ENCODE peak calls at places on chromosomes 12 and 14, in ten cellular contexts. One of them, this sample, is unnamed.

GRCh38 chr14:73173092-73173735 is 36.9 kb downstream of the PSEN1 start:
- DNase-seq in IMR-90: peak; percentile 65
- DNase-seq in HCT116: peak; percentile 31
- DNase-seq in CD4-positive, alpha-beta memory T cell: peak; percentile 13
- DNase-seq in PC-3: peak; percentile 82
- DNase-seq in BJ: no peak
- DNase-seq in Peyer's patch: no peak
- DNase-seq in neural progenitor cell: peak; percentile 35
- DNase-seq in psoas muscle: no peak
- DNase-seq in vagina: no peak
- DNase-seq in this sample: no peak

GRCh38 chr12:113086249-113087164 is 30.0 kb downstream of the DTX1 start:
- DNase-seq in IMR-90: no peak
- DNase-seq in HCT116: no peak
- DNase-seq in CD4-positive, alpha-beta memory T cell: peak; percentile 29
- DNase-seq in PC-3: no peak
- DNase-seq in BJ: no peak
- DNase-seq in Peyer's patch: peak; percentile 84
- DNase-seq in neural progenitor cell: no peak
- DNase-seq in psoas muscle: no peak
- DNase-seq in vagina: no peak
- DNase-seq in this sample: no peak

GRCh38 chr12:78241472-78241871 is 410.8 kb downstream of the NAV3 start:
- DNase-seq in IMR-90: no peak
- DNase-seq in HCT116: no peak
- DNase-seq in CD4-positive, alpha-beta memory T cell: no peak
- DNase-seq in PC-3: no peak
- DNase-seq in BJ: no peak
- DNase-seq in Peyer's patch: no peak
- DNase-seq in neural progenitor cell: peak; percentile 30
- DNase-seq in psoas muscle: no peak
- DNase-seq in vagina: no peak
- DNase-seq in this sample: no peak

GRCh38 chr14:55377236-55377635 is 34.4 kb downstream of the ATG14 start:
- DNase-seq in IMR-90: no peak
- DNase-seq in HCT116: no peak
- DNase-seq in CD4-positive, alpha-beta memory T cell: no peak
- DNase-seq in PC-3: no peak
- DNase-seq in BJ: no peak
- DNase-seq in Peyer's patch: no peak
- DNase-seq in neural progenitor cell: no peak
- DNase-seq in psoas muscle: no peak
- DNase-seq in vagina: no peak
- DNase-seq in this sample: no peak

GRCh38 chr14:35285168-35285990 is 6.8 kb upstream of the PSMA6 start:
- DNase-seq in IMR-90: peak; percentile 8
- DNase-seq in HCT116: no peak
- DNase-seq in CD4-positive, alpha-beta memory T cell: no peak
- DNase-seq in PC-3: peak; percentile 33
- DNase-seq in BJ: no peak
- DNase-seq in Peyer's patch: no peak
- DNase-seq in neural progenitor cell: no peak
- DNase-seq in psoas muscle: no peak
- DNase-seq in vagina: no peak
- DNase-seq in this sample: no peak

GRCh38 chr12:64187370-64187769 is 34.7 kb downstream of the KICS2 start:
- DNase-seq in IMR-90: peak; percentile 74
- DNase-seq in HCT116: no peak
- DNase-seq in CD4-positive, alpha-beta memory T cell: no peak
- DNase-seq in PC-3: peak; percentile 80
- DNase-seq in BJ: no peak
- DNase-seq in Peyer's patch: no peak
- DNase-seq in neural progenitor cell: no peak
- DNase-seq in psoas muscle: no peak
- DNase-seq in vagina: no peak
- DNase-seq in this sample: no peak

GRCh38 chr12:3308063-3308462 is 182.9 kb upstream of the PRMT8 start:
- DNase-seq in IMR-90: no peak
- DNase-seq in HCT116: no peak
- DNase-seq in CD4-positive, alpha-beta memory T cell: no peak
- DNase-seq in PC-3: no peak
- DNase-seq in BJ: no peak
- DNase-seq in Peyer's patch: no peak
- DNase-seq in neural progenitor cell: no peak
- DNase-seq in psoas muscle: no peak
- DNase-seq in vagina: no peak
- DNase-seq in this sample: no peak

GRCh38 chr14:59268011-59268410 is 79.5 kb downstream of the DAAM1 start:
- DNase-seq in IMR-90: no peak
- DNase-seq in HCT116: no peak
- DNase-seq in CD4-positive, alpha-beta memory T cell: no peak
- DNase-seq in PC-3: peak; percentile 99
- DNase-seq in BJ: no peak
- DNase-seq in Peyer's patch: no peak
- DNase-seq in neural progenitor cell: no peak
- DNase-seq in psoas muscle: no peak
- DNase-seq in vagina: no peak
- DNase-seq in this sample: no peak

GRCh38 chr12:88142610-88142991 is 494 bp downstream of the TMTC3 start:
- DNase-seq in IMR-90: no peak
- DNase-seq in HCT116: no peak
- DNase-seq in CD4-positive, alpha-beta memory T cell: no peak
- DNase-seq in PC-3: peak; percentile 17
- DNase-seq in BJ: no peak
- DNase-seq in Peyer's patch: peak; percentile 61
- DNase-seq in neural progenitor cell: peak; percentile 40
- DNase-seq in psoas muscle: peak; percentile 27
- DNase-seq in vagina: no peak
- DNase-seq in this sample: no peak

DNA sequence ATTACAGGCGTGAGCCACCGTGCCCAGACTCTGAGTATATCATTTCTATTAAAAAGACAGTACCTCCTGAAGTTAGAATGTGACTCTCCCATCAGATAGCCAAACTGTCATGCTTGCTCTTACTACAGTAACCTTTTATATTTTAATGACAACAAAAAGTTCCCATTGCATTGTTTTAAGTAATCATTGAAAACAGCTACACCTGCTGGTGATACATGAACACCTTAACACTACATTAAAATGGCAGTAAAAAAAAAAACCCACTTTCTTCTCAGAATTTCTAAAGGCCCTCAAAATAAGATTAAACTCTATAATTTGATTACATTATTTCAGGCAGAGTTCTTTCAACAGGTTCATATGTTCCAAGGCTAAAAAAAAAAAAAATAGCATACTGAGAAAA is 76.7 kb downstream of the SH2B3 start:
- DNase-seq in IMR-90: no peak
- DNase-seq in HCT116: no peak
- DNase-seq in CD4-positive, alpha-beta memory T cell: no peak
- DNase-seq in PC-3: peak; percentile 12
- DNase-seq in BJ: no peak
- DNase-seq in Peyer's patch: no peak
- DNase-seq in neural progenitor cell: no peak
- DNase-seq in psoas muscle: no peak
- DNase-seq in vagina: no peak
- DNase-seq in this sample: no peak
- H3K36me3 ChIP-seq in IMR-90: peaks cover 48% of the 10 kb centered on the region
- H3K36me3 ChIP-seq in HCT116: peaks cover 29% of the 10 kb centered on the region
- H3K36me3 ChIP-seq in CD4-positive, alpha-beta memory T cell: peaks cover 11% of the 10 kb centered on the region
- H3K36me3 ChIP-seq in PC-3: peaks cover 32% of the 10 kb centered on the region
- H3K36me3 ChIP-seq in BJ: peaks cover 16% of the 10 kb centered on the region
- H3K36me3 ChIP-seq in Peyer's patch: peaks cover 4% of the 10 kb centered on the region
- H3K36me3 ChIP-seq in neural progenitor cell: peaks cover 24% of the 10 kb centered on the region
- H3K36me3 ChIP-seq in psoas muscle: no peaks in the 10 kb centered on the region
- H3K36me3 ChIP-seq in vagina: peaks cover 2% of the 10 kb centered on the region
- H3K36me3 ChIP-seq in this sample: peaks cover 24% of the 10 kb centered on the region

DNA sequence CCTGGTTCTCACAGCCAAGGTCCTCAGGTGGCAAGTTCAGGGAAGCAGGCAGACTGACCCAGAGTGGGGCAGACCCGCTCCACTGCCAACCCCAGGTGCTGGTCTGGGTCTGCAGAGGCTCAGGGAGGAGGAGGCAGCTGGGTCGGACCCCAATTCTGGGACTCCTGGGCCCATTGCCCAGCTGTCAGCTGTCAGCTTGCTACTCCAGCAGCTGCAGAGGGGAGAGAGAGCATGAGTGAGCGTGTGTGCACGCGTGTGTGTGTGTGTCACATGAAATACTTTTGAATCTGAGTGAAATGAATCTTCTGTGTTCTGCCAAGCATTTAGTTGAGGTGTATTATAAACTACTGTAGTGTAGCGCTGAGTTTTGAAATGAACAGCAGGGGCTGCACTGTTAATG is 30.8 kb downstream of the XRCC3 start:
- DNase-seq in IMR-90: no peak
- DNase-seq in HCT116: no peak
- DNase-seq in CD4-positive, alpha-beta memory T cell: no peak
- DNase-seq in PC-3: no peak
- DNase-seq in BJ: no peak
- DNase-seq in Peyer's patch: no peak
- DNase-seq in neural progenitor cell: no peak
- DNase-seq in psoas muscle: no peak
- DNase-seq in vagina: no peak
- DNase-seq in this sample: no peak
- H3K36me3 ChIP-seq in IMR-90: peaks cover 62% of the 10 kb centered on the region
- H3K36me3 ChIP-seq in HCT116: peaks cover 50% of the 10 kb centered on the region
- H3K36me3 ChIP-seq in CD4-positive, alpha-beta memory T cell: peaks cover 60% of the 10 kb centered on the region
- H3K36me3 ChIP-seq in PC-3: peaks cover 67% of the 10 kb centered on the region
- H3K36me3 ChIP-seq in BJ: peaks cover 40% of the 10 kb centered on the region
- H3K36me3 ChIP-seq in Peyer's patch: peaks cover 5% of the 10 kb centered on the region
- H3K36me3 ChIP-seq in neural progenitor cell: peaks cover 17% of the 10 kb centered on the region
- H3K36me3 ChIP-seq in psoas muscle: peaks cover 23% of the 10 kb centered on the region
- H3K36me3 ChIP-seq in vagina: no peaks in the 10 kb centered on the region
- H3K36me3 ChIP-seq in this sample: peaks cover 66% of the 10 kb centered on the region

DNA sequence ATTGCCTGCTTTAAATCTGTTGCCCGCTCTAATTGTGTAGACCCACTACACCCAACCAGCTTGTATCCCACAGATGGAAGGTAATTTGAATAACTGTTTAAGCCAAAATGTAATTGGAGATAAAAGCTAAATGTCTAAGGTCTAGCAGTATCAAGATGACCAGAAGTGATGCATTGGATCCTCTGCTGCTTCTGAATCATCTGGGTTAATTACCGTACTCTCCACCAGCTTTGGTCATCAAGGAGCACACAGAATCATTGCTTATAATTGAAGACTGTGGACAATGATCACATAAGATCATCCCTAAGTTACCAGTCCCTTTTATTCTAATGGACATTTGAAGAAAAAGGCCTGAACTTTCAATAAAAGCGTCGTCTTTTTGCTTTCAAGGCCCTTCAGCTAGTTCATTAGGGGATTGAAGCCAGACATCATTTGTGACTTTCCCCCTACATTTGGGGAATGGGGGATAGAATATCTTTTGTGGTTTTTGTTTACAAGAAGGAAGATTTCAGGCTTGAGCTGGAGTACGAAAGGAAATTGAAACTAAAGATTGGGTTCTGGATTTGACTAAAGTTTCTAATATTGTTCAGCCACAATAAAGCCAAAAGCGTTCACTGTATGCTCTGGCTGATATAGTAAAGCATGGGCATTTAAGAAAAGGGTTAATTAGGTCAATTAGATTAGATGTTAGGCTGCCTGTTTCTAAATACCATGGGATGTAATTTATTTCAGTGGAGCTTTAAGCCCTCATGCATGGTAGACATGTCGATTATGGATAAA is 123.2 kb downstream of the CHST11 start:
- DNase-seq in IMR-90: no peak
- DNase-seq in HCT116: no peak
- DNase-seq in CD4-positive, alpha-beta memory T cell: no peak
- DNase-seq in PC-3: no peak
- DNase-seq in BJ: no peak
- DNase-seq in Peyer's patch: no peak
- DNase-seq in neural progenitor cell: no peak
- DNase-seq in psoas muscle: no peak
- DNase-seq in vagina: no peak
- DNase-seq in this sample: no peak
- H3K36me3 ChIP-seq in IMR-90: no peaks in the 10 kb centered on the region
- H3K36me3 ChIP-seq in HCT116: no peaks in the 10 kb centered on the region
- H3K36me3 ChIP-seq in CD4-positive, alpha-beta memory T cell: no peaks in the 10 kb centered on the region
- H3K36me3 ChIP-seq in PC-3: no peaks in the 10 kb centered on the region
- H3K36me3 ChIP-seq in BJ: no peaks in the 10 kb centered on the region
- H3K36me3 ChIP-seq in Peyer's patch: no peaks in the 10 kb centered on the region
- H3K36me3 ChIP-seq in neural progenitor cell: no peaks in the 10 kb centered on the region
- H3K36me3 ChIP-seq in psoas muscle: no peaks in the 10 kb centered on the region
- H3K36me3 ChIP-seq in vagina: no peaks in the 10 kb centered on the region
- H3K36me3 ChIP-seq in this sample: no peaks in the 10 kb centered on the region

GRCh38 chr14:102782974-102783373 is 5.7 kb downstream of the TRAF3 start:
- DNase-seq in IMR-90: no peak
- DNase-seq in HCT116: no peak
- DNase-seq in CD4-positive, alpha-beta memory T cell: no peak
- DNase-seq in PC-3: no peak
- DNase-seq in BJ: no peak
- DNase-seq in Peyer's patch: no peak
- DNase-seq in neural progenitor cell: no peak
- DNase-seq in psoas muscle: no peak
- DNase-seq in vagina: no peak
- DNase-seq in this sample: no peak

GRCh38 chr14:102789349-102789748 is 12.1 kb downstream of the TRAF3 start:
- DNase-seq in IMR-90: no peak
- DNase-seq in HCT116: no peak
- DNase-seq in CD4-positive, alpha-beta memory T cell: no peak
- DNase-seq in PC-3: no peak
- DNase-seq in BJ: no peak
- DNase-seq in Peyer's patch: no peak
- DNase-seq in neural progenitor cell: no peak
- DNase-seq in psoas muscle: no peak
- DNase-seq in vagina: no peak
- DNase-seq in this sample: no peak

GRCh38 chr14:102785598-102785963 is 8.3 kb downstream of the TRAF3 start:
- DNase-seq in IMR-90: no peak
- DNase-seq in HCT116: no peak
- DNase-seq in CD4-positive, alpha-beta memory T cell: no peak
- DNase-seq in PC-3: no peak
- DNase-seq in BJ: no peak
- DNase-seq in Peyer's patch: no peak
- DNase-seq in neural progenitor cell: no peak
- DNase-seq in psoas muscle: no peak
- DNase-seq in vagina: no peak
- DNase-seq in this sample: no peak

GRCh38 chr14:102784892-102785597 is 7.8 kb downstream of the TRAF3 start:
- DNase-seq in IMR-90: no peak
- DNase-seq in HCT116: no peak
- DNase-seq in CD4-positive, alpha-beta memory T cell: no peak
- DNase-seq in PC-3: no peak
- DNase-seq in BJ: no peak
- DNase-seq in Peyer's patch: no peak
- DNase-seq in neural progenitor cell: no peak
- DNase-seq in psoas muscle: no peak
- DNase-seq in vagina: no peak
- DNase-seq in this sample: no peak

DNA sequence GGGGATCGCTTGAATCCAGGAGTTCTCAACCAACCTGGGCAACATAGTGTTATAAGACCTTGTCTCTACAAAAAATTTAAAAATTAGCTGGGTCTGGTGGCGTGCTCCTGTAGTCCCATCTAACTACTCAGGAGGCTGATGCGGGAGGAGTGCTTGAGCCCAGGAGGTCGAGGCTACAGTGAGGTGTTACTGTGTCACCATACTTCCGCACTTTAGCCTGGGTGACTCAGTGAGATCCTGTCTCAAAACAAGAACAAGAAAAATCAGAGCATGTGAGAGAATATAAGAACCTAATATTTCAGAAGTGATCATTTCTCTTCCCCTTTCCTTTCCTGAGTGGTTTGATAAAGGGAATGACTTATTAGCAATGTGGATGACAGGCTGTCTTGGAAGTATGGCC is 9.5 kb downstream of the TRAF3 start:
- DNase-seq in IMR-90: peak; percentile 47
- DNase-seq in HCT116: no peak
- DNase-seq in CD4-positive, alpha-beta memory T cell: no peak
- DNase-seq in PC-3: peak; percentile 40
- DNase-seq in BJ: no peak
- DNase-seq in Peyer's patch: no peak
- DNase-seq in neural progenitor cell: no peak
- DNase-seq in psoas muscle: no peak
- DNase-seq in vagina: no peak
- DNase-seq in this sample: no peak
- H3K36me3 ChIP-seq in IMR-90: no peaks in the 10 kb centered on the region
- H3K36me3 ChIP-seq in HCT116: no peaks in the 10 kb centered on the region
- H3K36me3 ChIP-seq in CD4-positive, alpha-beta memory T cell: no peaks in the 10 kb centered on the region
- H3K36me3 ChIP-seq in PC-3: no peaks in the 10 kb centered on the region
- H3K36me3 ChIP-seq in BJ: no peaks in the 10 kb centered on the region
- H3K36me3 ChIP-seq in Peyer's patch: no peaks in the 10 kb centered on the region
- H3K36me3 ChIP-seq in neural progenitor cell: no peaks in the 10 kb centered on the region
- H3K36me3 ChIP-seq in psoas muscle: no peaks in the 10 kb centered on the region
- H3K36me3 ChIP-seq in vagina: no peaks in the 10 kb centered on the region
- H3K36me3 ChIP-seq in this sample: no peaks in the 10 kb centered on the region

This sample was measured in effector memory CD4-positive, alpha-beta T cell.